ENCODE peak calls at places on chromosomes 16 and 17, in eight cellular contexts. One of them, this sample, is unnamed.

GRCh38 chr17:13792314-13792713 is 190.6 kb upstream of the HS3ST3A1 start:
- DNase-seq in right cardiac atrium: no peak
- DNase-seq in testis: no peak
- DNase-seq in brain microvascular endothelial cell: peak
- DNase-seq in transverse colon: no peak
- DNase-seq in left ventricle myocardium inferior: no peak
- DNase-seq in pancreas: no peak
- DNase-seq in tibial artery: no peak
- DNase-seq in this sample: no peak

GRCh38 chr16:89784409-89784808 is 32.0 kb downstream of the FANCA start:
- DNase-seq in right cardiac atrium: no peak
- DNase-seq in testis: no peak
- DNase-seq in brain microvascular endothelial cell: no peak
- DNase-seq in transverse colon: no peak
- DNase-seq in left ventricle myocardium inferior: no peak
- DNase-seq in pancreas: no peak
- DNase-seq in tibial artery: no peak
- DNase-seq in this sample: no peak

GRCh38 chr17:80666867-80667266 is 122.2 kb downstream of the RPTOR start:
- DNase-seq in right cardiac atrium: no peak
- DNase-seq in testis: no peak
- DNase-seq in brain microvascular endothelial cell: no peak
- DNase-seq in transverse colon: no peak
- DNase-seq in left ventricle myocardium inferior: no peak
- DNase-seq in pancreas: no peak
- DNase-seq in tibial artery: no peak
- DNase-seq in this sample: no peak

GRCh38 chr17:7561028-7561575 is 617 bp upstream of the SENP3 start:
- DNase-seq in right cardiac atrium: peak
- DNase-seq in testis: peak
- DNase-seq in brain microvascular endothelial cell: peak
- DNase-seq in transverse colon: peak
- DNase-seq in left ventricle myocardium inferior: peak
- DNase-seq in pancreas: peak
- DNase-seq in tibial artery: peak
- DNase-seq in this sample: peak

GRCh38 chr16:65200374-65200773 is 78.5 kb upstream of the CDH11 start:
- DNase-seq in right cardiac atrium: no peak
- DNase-seq in testis: no peak
- DNase-seq in brain microvascular endothelial cell: no peak
- DNase-seq in transverse colon: no peak
- DNase-seq in left ventricle myocardium inferior: no peak
- DNase-seq in pancreas: no peak
- DNase-seq in tibial artery: no peak
- DNase-seq in this sample: no peak

GRCh38 chr17:20273741-20274500 is 193.4 kb downstream of the LGALS9B start:
- DNase-seq in right cardiac atrium: no peak
- DNase-seq in testis: no peak
- DNase-seq in brain microvascular endothelial cell: no peak
- DNase-seq in transverse colon: no peak
- DNase-seq in left ventricle myocardium inferior: no peak
- DNase-seq in pancreas: no peak
- DNase-seq in tibial artery: no peak
- DNase-seq in this sample: no peak

GRCh38 chr16:72818286-72818845 is 229.6 kb downstream of the ZFHX3 start:
- DNase-seq in right cardiac atrium: no peak
- DNase-seq in testis: no peak
- DNase-seq in brain microvascular endothelial cell: no peak
- DNase-seq in transverse colon: no peak
- DNase-seq in left ventricle myocardium inferior: no peak
- DNase-seq in pancreas: no peak
- DNase-seq in tibial artery: no peak
- DNase-seq in this sample: no peak

GRCh38 chr16:3235856-3236669 is 1.1 kb upstream of the ZNF200 start:
- DNase-seq in right cardiac atrium: peak
- DNase-seq in testis: peak
- DNase-seq in brain microvascular endothelial cell: no peak
- DNase-seq in transverse colon: peak
- DNase-seq in left ventricle myocardium inferior: peak
- DNase-seq in pancreas: no peak
- DNase-seq in tibial artery: no peak
- DNase-seq in this sample: no peak

GRCh38 chr17:8829036-8829941 is 30.1 kb upstream of the MFSD6L start:
- DNase-seq in right cardiac atrium: no peak
- DNase-seq in testis: no peak
- DNase-seq in brain microvascular endothelial cell: no peak
- DNase-seq in transverse colon: no peak
- DNase-seq in left ventricle myocardium inferior: no peak
- DNase-seq in pancreas: no peak
- DNase-seq in tibial artery: no peak
- DNase-seq in this sample: no peak

GRCh38 chr16:25030420-25031131 is 15.4 kb upstream of the ARHGAP17 start:
- DNase-seq in right cardiac atrium: no peak
- DNase-seq in testis: no peak
- DNase-seq in brain microvascular endothelial cell: no peak
- DNase-seq in transverse colon: no peak
- DNase-seq in left ventricle myocardium inferior: no peak
- DNase-seq in pancreas: no peak
- DNase-seq in tibial artery: no peak
- DNase-seq in this sample: no peak

GRCh38 chr16:68084504-68085258 is 489 bp upstream of the NFATC3 start:
- DNase-seq in right cardiac atrium: peak
- DNase-seq in testis: peak
- DNase-seq in brain microvascular endothelial cell: peak
- DNase-seq in transverse colon: peak
- DNase-seq in left ventricle myocardium inferior: peak
- DNase-seq in pancreas: peak
- DNase-seq in tibial artery: peak
- DNase-seq in this sample: peak

GRCh38 chr17:9818760-9819159 is 3.1 kb downstream of the GSG1L2 start:
- DNase-seq in right cardiac atrium: no peak
- DNase-seq in testis: no peak
- DNase-seq in brain microvascular endothelial cell: no peak
- DNase-seq in transverse colon: no peak
- DNase-seq in left ventricle myocardium inferior: no peak
- DNase-seq in pancreas: no peak
- DNase-seq in tibial artery: no peak
- DNase-seq in this sample: no peak

GRCh38 chr16:86452451-86452850 is 57.9 kb upstream of the FOXF1 start:
- DNase-seq in right cardiac atrium: no peak
- DNase-seq in testis: no peak
- DNase-seq in brain microvascular endothelial cell: no peak
- DNase-seq in transverse colon: no peak
- DNase-seq in left ventricle myocardium inferior: no peak
- DNase-seq in pancreas: no peak
- DNase-seq in tibial artery: no peak
- DNase-seq in this sample: no peak

GRCh38 chr16:4477966-4478365 is 1.8 kb downstream of the HMOX2 start:
- DNase-seq in right cardiac atrium: no peak
- DNase-seq in testis: no peak
- DNase-seq in brain microvascular endothelial cell: no peak
- DNase-seq in transverse colon: no peak
- DNase-seq in left ventricle myocardium inferior: no peak
- DNase-seq in pancreas: no peak
- DNase-seq in tibial artery: no peak
- DNase-seq in this sample: no peak

GRCh38 chr17:63974594-63975192 is 2.0 kb upstream of the SCN4A start:
- DNase-seq in right cardiac atrium: peak
- DNase-seq in testis: no peak
- DNase-seq in brain microvascular endothelial cell: peak
- DNase-seq in transverse colon: no peak
- DNase-seq in left ventricle myocardium inferior: no peak
- DNase-seq in pancreas: no peak
- DNase-seq in tibial artery: no peak
- DNase-seq in this sample: no peak

GRCh38 chr16:84502581-84502980 is 1.9 kb downstream of the MEAK7 start:
- DNase-seq in right cardiac atrium: no peak
- DNase-seq in testis: no peak
- DNase-seq in brain microvascular endothelial cell: no peak
- DNase-seq in transverse colon: no peak
- DNase-seq in left ventricle myocardium inferior: no peak
- DNase-seq in pancreas: no peak
- DNase-seq in tibial artery: peak
- DNase-seq in this sample: no peak

GRCh38 chr16:86424413-86424812 is 85.9 kb upstream of the FOXF1 start:
- DNase-seq in right cardiac atrium: no peak
- DNase-seq in testis: no peak
- DNase-seq in brain microvascular endothelial cell: no peak
- DNase-seq in transverse colon: peak
- DNase-seq in left ventricle myocardium inferior: no peak
- DNase-seq in pancreas: no peak
- DNase-seq in tibial artery: no peak
- DNase-seq in this sample: no peak

GRCh38 chr16:641326-642188 is at the start of gene MCRIP2:
- DNase-seq in right cardiac atrium: peak
- DNase-seq in testis: peak
- DNase-seq in brain microvascular endothelial cell: peak
- DNase-seq in transverse colon: peak
- DNase-seq in left ventricle myocardium inferior: peak
- DNase-seq in pancreas: peak
- DNase-seq in tibial artery: peak
- DNase-seq in this sample: peak
- H3K27ac ChIP-seq in right cardiac atrium: peak
- H3K27ac ChIP-seq in testis: peak
- H3K27ac ChIP-seq in brain microvascular endothelial cell: no peak
- H3K27ac ChIP-seq in transverse colon: peak
- H3K27ac ChIP-seq in left ventricle myocardium inferior: peak
- H3K27ac ChIP-seq in pancreas: peak
- H3K27ac ChIP-seq in tibial artery: peak
- H3K27ac ChIP-seq in this sample: peak

DNA sequence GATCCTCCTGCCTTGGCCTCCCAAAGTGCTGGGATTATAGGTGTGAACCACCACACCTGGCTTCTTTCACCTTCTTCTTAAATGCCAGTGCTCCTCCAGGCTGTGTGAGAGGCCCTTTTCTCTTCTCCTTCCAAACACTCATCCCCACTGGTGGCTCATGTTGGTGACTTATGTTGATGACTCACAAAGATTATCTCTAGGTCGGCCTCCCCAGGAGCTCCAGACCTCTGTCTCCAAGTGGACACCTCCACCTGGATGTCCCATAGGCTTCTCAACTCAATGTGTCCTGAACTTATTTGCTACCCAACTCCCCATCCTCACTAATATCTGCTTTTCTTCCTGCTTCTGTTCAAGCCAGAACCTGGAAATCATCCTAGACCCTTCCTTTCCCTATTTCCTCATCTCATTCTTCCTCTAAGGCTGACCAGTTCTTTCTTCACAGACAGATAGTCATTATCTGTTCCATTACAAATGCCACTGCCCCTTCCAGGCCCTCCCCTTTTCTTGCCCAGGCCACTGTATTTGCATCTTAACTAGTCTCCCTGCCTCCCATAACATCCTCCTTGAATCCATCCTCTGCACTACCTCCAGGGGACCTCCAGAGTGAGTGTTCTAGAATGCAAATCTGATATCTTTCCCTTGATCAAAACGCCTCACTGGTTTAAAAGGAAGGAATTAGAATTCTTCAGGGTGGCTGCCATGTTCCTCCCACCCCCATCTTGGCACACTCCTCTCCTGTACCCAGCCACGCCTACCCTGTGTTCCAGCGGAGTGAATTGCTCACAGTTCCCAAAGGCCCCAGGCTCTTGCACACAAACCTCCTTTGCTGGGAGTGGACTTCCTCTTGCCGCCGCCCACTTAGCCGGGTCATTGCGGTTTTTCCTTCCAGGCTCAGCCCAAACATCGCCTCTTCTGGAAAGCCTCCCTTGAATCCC is 34.8 kb upstream of the FBXO47 start:
- DNase-seq in right cardiac atrium: peak
- DNase-seq in testis: peak
- DNase-seq in brain microvascular endothelial cell: peak
- DNase-seq in transverse colon: peak
- DNase-seq in left ventricle myocardium inferior: peak
- DNase-seq in pancreas: no peak
- DNase-seq in tibial artery: peak
- DNase-seq in this sample: no peak
- H3K27ac ChIP-seq in right cardiac atrium: peak
- H3K27ac ChIP-seq in testis: no peak
- H3K27ac ChIP-seq in brain microvascular endothelial cell: peak
- H3K27ac ChIP-seq in transverse colon: peak
- H3K27ac ChIP-seq in left ventricle myocardium inferior: peak
- H3K27ac ChIP-seq in pancreas: peak
- H3K27ac ChIP-seq in tibial artery: peak
- H3K27ac ChIP-seq in this sample: peak

GRCh38 chr17:35046245-35046644 is 17.3 kb downstream of the RFFL start:
- DNase-seq in right cardiac atrium: no peak
- DNase-seq in testis: no peak
- DNase-seq in brain microvascular endothelial cell: no peak
- DNase-seq in transverse colon: no peak
- DNase-seq in left ventricle myocardium inferior: no peak
- DNase-seq in pancreas: no peak
- DNase-seq in tibial artery: no peak
- DNase-seq in this sample: no peak
- H3K27ac ChIP-seq in right cardiac atrium: no peak
- H3K27ac ChIP-seq in testis: no peak
- H3K27ac ChIP-seq in brain microvascular endothelial cell: no peak
- H3K27ac ChIP-seq in transverse colon: peak
- H3K27ac ChIP-seq in left ventricle myocardium inferior: no peak
- H3K27ac ChIP-seq in pancreas: peak
- H3K27ac ChIP-seq in tibial artery: no peak
- H3K27ac ChIP-seq in this sample: peak

GRCh38 chr16:75401697-75402096 is 31.6 kb downstream of the CFDP1 start:
- DNase-seq in right cardiac atrium: no peak
- DNase-seq in testis: no peak
- DNase-seq in brain microvascular endothelial cell: no peak
- DNase-seq in transverse colon: no peak
- DNase-seq in left ventricle myocardium inferior: no peak
- DNase-seq in pancreas: no peak
- DNase-seq in tibial artery: no peak
- DNase-seq in this sample: no peak
- H3K27ac ChIP-seq in right cardiac atrium: no peak
- H3K27ac ChIP-seq in testis: no peak
- H3K27ac ChIP-seq in brain microvascular endothelial cell: peak
- H3K27ac ChIP-seq in transverse colon: peak
- H3K27ac ChIP-seq in left ventricle myocardium inferior: peak
- H3K27ac ChIP-seq in pancreas: peak
- H3K27ac ChIP-seq in tibial artery: peak
- H3K27ac ChIP-seq in this sample: no peak